ENCODE peak calls at places on chromosome 14, in six cellular contexts. D is body of pancreas, J is ovary, I is mammary epithelial cell, W is kidney, L is esophagus squamous epithelium. A is an unnamed sample. For H3K36me3, the result is how much of the 10 kb centered on the place peaks cover.

GRCh38 chr14:55451398-55451797 is 11.0 kb upstream of the TBPL2 start:
- DNase-seq in D (no peak), J (no peak), I (no peak), W (no peak), L (no peak), A (no peak)

GRCh38 chr14:93967637-93968250 is 8.6 kb downstream of the ASB2 start:
- DNase-seq in D (no peak), J (no peak), I (no peak), W (peak), L (no peak), A (no peak)

GRCh38 chr14:96445844-96446710 is 54.1 kb downstream of the AK7 start:
- DNase-seq in D (peak), J (no peak), I (no peak), W (no peak), L (no peak), A (no peak)

GRCh38 chr14:102937331-102938175 is 15.1 kb downstream of the AMN start:
- DNase-seq in D (no peak), J (no peak), I (no peak), W (peak), L (no peak), A (no peak)

GRCh38 chr14:55000381-55000780 is 26.5 kb downstream of the WDHD1 start:
- DNase-seq in D (no peak), J (no peak), I (no peak), W (no peak), L (no peak), A (no peak)

GRCh38 chr14:22097072-22097471 is 423.5 kb upstream of the OR4E1 start:
- DNase-seq in D (no peak), J (no peak), I (no peak), W (no peak), L (no peak), A (no peak)

GRCh38 chr14:57266060-57266459 is 2.6 kb downstream of the EXOC5 start:
- DNase-seq in D (no peak), J (no peak), I (no peak), W (no peak), L (no peak), A (no peak)

GRCh38 chr14:104405566-104406226 is 173.9 kb upstream of the C14orf180 start:
- DNase-seq in D (no peak), J (no peak), I (no peak), W (no peak), L (no peak), A (no peak)

GRCh38 chr14:93049295-93049694 is 66.4 kb downstream of the ITPK1 start:
- DNase-seq in D (no peak), J (no peak), I (no peak), W (no peak), L (no peak), A (no peak)

GRCh38 chr14:38839743-38840375 is 263.2 kb downstream of the SEC23A start:
- DNase-seq in D (no peak), J (no peak), I (peak), W (no peak), L (no peak), A (no peak)

GRCh38 chr14:105314287-105315185 is at the start of gene PACS2:
- DNase-seq in D (peak), J (peak), I (peak), W (peak), L (no peak), A (peak)

GRCh38 chr14:105080161-105080560 is 14.9 kb upstream of the GPR132 start:
- DNase-seq in D (no peak), J (no peak), I (no peak), W (no peak), L (no peak), A (no peak)

GRCh38 chr14:68796418-68797101 is 3.7 kb upstream of the ZFP36L1 start:
- DNase-seq in D (no peak), J (no peak), I (no peak), W (no peak), L (no peak), A (no peak)

GRCh38 chr14:70666364-70666691 is 24.6 kb downstream of the TTC9 start:
- DNase-seq in D (no peak), J (no peak), I (no peak), W (no peak), L (no peak), A (no peak)

GRCh38 chr14:93132472-93133065 is 16.8 kb upstream of the ITPK1 start:
- DNase-seq in D (peak), J (no peak), I (no peak), W (no peak), L (no peak), A (peak)

GRCh38 chr14:34059925-34060746 is 109.3 kb upstream of the EGLN3 start:
- DNase-seq in D (peak), J (peak), I (peak), W (peak), L (no peak), A (peak)

GRCh38 chr14:104109731-104110361 is 24.3 kb downstream of the ASPG start:
- DNase-seq in D (peak), J (peak), I (no peak), W (peak), L (no peak), A (peak)

GRCh38 chr14:106872619-106873446 is 1346.5 kb downstream of the TMEM121 start:
- DNase-seq in D (peak), J (peak), I (peak), W (peak), L (no peak), A (peak)

GRCh38 chr14:88297306-88297705 is 25.8 kb downstream of the KCNK10 start:
- DNase-seq in D (no peak), J (no peak), I (no peak), W (no peak), L (no peak), A (no peak)

GRCh38 chr14:65703996-65704395 is 291.5 kb downstream of the FUT8 start:
- DNase-seq in D (no peak), J (no peak), I (no peak), W (no peak), L (no peak), A (no peak)

GRCh38 chr14:64938972-64939816 is 3.4 kb downstream of the GPX2 start:
- DNase-seq in D (no peak), J (no peak), I (no peak), W (peak), L (no peak), A (no peak)

GRCh38 chr14:29800961-29801360 is 126.7 kb downstream of the PRKD1 start:
- DNase-seq in D (no peak), J (no peak), I (no peak), W (no peak), L (no peak), A (no peak)

GRCh38 chr14:105089746-105090492 is 24.7 kb upstream of the GPR132 start:
- DNase-seq in D (peak), J (peak), I (no peak), W (peak), L (no peak), A (no peak)

GRCh38 chr14:23044840-23045239 is 2.8 kb downstream of the PSMB11 start:
- DNase-seq in D (no peak), J (no peak), I (no peak), W (no peak), L (no peak), A (no peak)

GRCh38 chr14:28542040-28542439 is 224.5 kb upstream of the FOXG1 start:
- DNase-seq in D (no peak), J (no peak), I (peak), W (no peak), L (no peak), A (no peak)

DNA sequence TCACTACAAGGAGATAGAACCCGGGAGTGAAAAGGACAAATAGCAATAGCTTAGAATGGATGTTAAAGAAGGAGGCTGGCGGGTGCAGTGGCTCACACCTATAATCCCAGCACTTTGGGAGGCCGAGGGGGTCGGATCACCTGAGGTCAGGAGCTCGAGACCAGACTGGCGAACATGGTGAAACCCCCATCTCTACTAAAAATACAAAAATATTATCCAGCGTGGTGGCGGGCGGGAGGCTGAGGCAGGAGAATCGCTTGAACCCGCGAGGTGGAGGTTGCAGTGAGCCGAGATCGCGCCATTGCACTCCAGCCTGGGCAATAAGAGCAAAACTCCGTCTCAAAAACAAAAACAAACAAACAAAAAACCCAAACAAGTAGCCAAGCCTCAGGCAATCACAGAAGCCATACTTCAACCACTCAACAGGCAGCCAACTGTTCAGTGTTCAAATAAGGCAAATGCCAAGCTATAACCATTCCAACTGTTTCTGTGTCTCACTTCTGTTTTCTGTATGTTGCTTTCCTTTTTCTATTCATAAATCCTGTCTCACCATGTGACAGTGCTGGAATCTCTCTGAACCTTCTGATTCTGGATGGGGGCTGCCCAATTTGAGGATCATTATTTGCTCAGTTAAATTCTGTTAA is 3.9 kb upstream of the SPTLC2 start:
- DNase-seq in D (no peak), J (no peak), I (no peak), W (no peak), L (no peak), A (no peak)
- H3K27ac ChIP-seq in D (no peak), J (no peak), I (no peak), W (no peak), L (no peak), A (no peak)

DNA sequence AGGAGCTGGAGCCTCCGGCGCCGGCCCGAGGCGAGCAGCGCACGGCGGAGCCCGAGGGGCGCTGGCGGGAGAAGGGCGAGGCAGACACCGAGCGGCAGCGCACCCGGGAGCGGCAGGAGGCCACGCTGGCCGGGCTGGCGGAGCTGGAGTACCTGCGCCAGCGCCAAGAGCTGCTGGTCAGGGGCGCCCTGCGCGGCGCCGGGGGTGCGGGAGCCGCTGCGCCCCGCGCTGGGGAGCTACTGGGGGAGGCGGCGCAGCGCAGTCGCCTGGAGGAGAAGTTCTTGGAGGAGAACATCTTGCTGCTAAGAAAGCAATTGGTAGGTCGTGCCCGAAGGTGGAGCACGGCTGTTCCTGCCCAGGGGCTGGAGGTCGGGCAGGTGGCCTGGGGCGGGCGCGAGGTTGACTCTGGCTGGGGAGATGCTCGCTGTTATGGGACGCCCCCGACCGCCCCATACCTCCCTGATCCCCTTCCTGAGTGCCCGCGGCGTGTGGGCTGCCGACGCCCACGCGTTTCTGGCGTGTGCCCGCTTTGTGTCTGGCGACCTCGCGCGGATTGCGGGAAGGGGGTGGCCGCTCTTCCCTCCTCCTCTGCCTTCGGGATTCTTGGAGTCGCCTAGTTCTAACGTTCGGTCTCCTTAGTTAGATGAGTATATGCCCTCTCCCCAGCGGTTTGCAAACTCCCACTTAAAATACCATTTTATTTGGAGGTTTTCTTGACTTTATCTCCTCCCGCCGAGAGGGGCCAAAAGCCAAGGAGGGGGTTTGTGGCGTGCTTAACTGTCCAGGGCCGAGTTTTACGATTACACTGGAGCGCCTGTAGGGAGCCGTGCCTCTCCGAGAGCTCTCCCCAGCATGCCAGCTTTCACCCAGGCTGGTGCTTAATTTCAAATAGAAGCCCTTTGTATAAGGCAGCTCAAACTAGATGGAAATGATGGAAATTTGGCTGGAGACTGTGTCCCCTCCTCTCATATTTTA is 756 bp downstream of the DACT1 start:
- DNase-seq in D (peak), J (peak), I (peak), W (peak), L (no peak), A (peak)
- TF ChIP-seq CTCF in D (no peak), J (no peak), I (peak), W (no peak), L (no peak), A (no peak)

GRCh38 chr14:81681466-81681865 is 147.8 kb upstream of the SEL1L start:
- DNase-seq in D (no peak), J (no peak), I (no peak), W (no peak), L (no peak), A (peak)
- H3K36me3 ChIP-seq in D (under half), J (under half), I (under half), W (under half), L (under half), A (under half)

GRCh38 chr14:85572021-85572420 is 42.1 kb downstream of the FLRT2 start:
- DNase-seq in D (no peak), J (no peak), I (no peak), W (no peak), L (no peak), A (no peak)
- H3K27ac ChIP-seq in D (peak), J (no peak), I (no peak), W (no peak), L (no peak), A (no peak)

GRCh38 chr14:53793790-53794560 is 162.7 kb downstream of the BMP4 start:
- DNase-seq in D (no peak), J (no peak), I (no peak), W (no peak), L (no peak), A (no peak)

GRCh38 chr14:53791116-53791515 is 165.5 kb downstream of the BMP4 start:
- DNase-seq in D (no peak), J (no peak), I (no peak), W (no peak), L (no peak), A (no peak)

GRCh38 chr14:53796734-53797133 is 159.9 kb downstream of the BMP4 start:
- DNase-seq in D (no peak), J (no peak), I (no peak), W (no peak), L (no peak), A (no peak)

GRCh38 chr14:53792909-53793308 is 163.7 kb downstream of the BMP4 start:
- DNase-seq in D (no peak), J (no peak), I (no peak), W (no peak), L (no peak), A (no peak)
- TF ChIP-seq CTCF in D (no peak), J (no peak), I (peak), W (no peak), L (no peak), A (no peak)